ENCODE peak calls at places on chromosomes 6 and 20, in eight cellular contexts. P is left kidney; H is A549; R is stimulated activated CD4-positive, alpha-beta T cell treated with anti-CD3 and anti-CD28 coated beads, Interleukin-12 subunit alpha, Interleukin-12 subunit beta, amount 100 ng/mL, for 48 hours; O is astrocyte of the spinal cord; F is occipital lobe; T is effector memory CD8-positive, alpha-beta T cell; L is H54. Q is an unnamed sample.

GRCh38 chr6:137269347-137269746 is 50.2 kb upstream of the IFNGR1 start:
- DNase-seq in T (no peak), P (no peak), R (no peak), L (no peak), O (no peak), F (no peak), H (no peak), Q (no peak)

GRCh38 chr6:43129434-43130194 is 41.5 kb upstream of the SRF start:
- DNase-seq in O (no peak), P (peak), L (peak), R (no peak), F (no peak), T (no peak), H (peak), Q (no peak)

GRCh38 chr20:62296724-62297448 is 5.9 kb upstream of the ADRM1 start:
- DNase-seq in P (no peak), H (no peak), L (no peak), O (no peak), F (no peak), R (no peak), T (no peak), Q (no peak)

GRCh38 chr6:9520417-9521151 is 894.3 kb downstream of the TFAP2A start:
- DNase-seq in R (no peak), F (no peak), T (no peak), O (peak), H (peak), P (peak), L (no peak), Q (no peak)

GRCh38 chr20:43839793-43840199 is 74.9 kb upstream of the TOX2 start:
- DNase-seq in P (no peak), T (no peak), F (no peak), H (no peak), R (no peak), L (no peak), O (no peak), Q (no peak)

GRCh38 chr20:48794360-48794759 is 33.4 kb downstream of the PREX1 start:
- DNase-seq in H (no peak), O (no peak), L (no peak), T (no peak), F (peak), R (no peak), P (peak), Q (no peak)

GRCh38 chr20:53853451-53853713 is 217.0 kb downstream of the BCAS1 start:
- DNase-seq in L (no peak), T (no peak), O (no peak), H (no peak), F (no peak), P (no peak), R (no peak), Q (no peak)

GRCh38 chr6:148223424-148223842 is 119.2 kb upstream of the SASH1 start:
- DNase-seq in O (peak), H (no peak), T (no peak), R (no peak), P (no peak), L (no peak), F (no peak), Q (no peak)

GRCh38 chr6:79544939-79545450 is 7.8 kb upstream of the LCA5 start:
- DNase-seq in T (no peak), R (no peak), F (peak), L (peak), H (peak), P (peak), O (peak), Q (peak)

GRCh38 chr20:51966296-51966971 is 164.1 kb upstream of the SALL4 start:
- DNase-seq in P (peak), T (no peak), R (peak), H (peak), L (peak), F (peak), O (peak), Q (peak)

GRCh38 chr6:2434116-2434515 is 188.7 kb upstream of the GMDS start:
- DNase-seq in O (no peak), L (no peak), P (peak), F (no peak), T (no peak), R (no peak), H (no peak), Q (no peak)

GRCh38 chr6:125571207-125571740 is 178.2 kb upstream of the HEY2 start:
- DNase-seq in T (no peak), H (no peak), O (no peak), L (no peak), R (no peak), P (no peak), F (no peak), Q (no peak)

GRCh38 chr20:48971956-48972355 is 50.4 kb downstream of the ARFGEF2 start:
- DNase-seq in R (no peak), P (no peak), H (no peak), O (no peak), T (no peak), F (no peak), L (no peak), Q (no peak)

GRCh38 chr20:625360-625932 is 15.3 kb upstream of the TCF15 start:
- DNase-seq in R (no peak), H (no peak), L (no peak), F (no peak), P (no peak), T (no peak), O (no peak), Q (no peak)

GRCh38 chr6:35425284-35425683 is 26.9 kb upstream of the FANCE start:
- DNase-seq in L (peak), T (no peak), F (no peak), R (no peak), O (peak), H (no peak), P (no peak), Q (no peak)

GRCh38 chr6:101163611-101164010 is 229.9 kb upstream of the GRIK2 start:
- DNase-seq in F (no peak), O (no peak), P (peak), R (no peak), T (no peak), H (no peak), L (no peak), Q (no peak)

GRCh38 chr6:142284419-142284818 is 17.4 kb upstream of the ADGRG6 start:
- DNase-seq in T (no peak), H (no peak), P (no peak), L (no peak), F (no peak), O (no peak), R (no peak), Q (no peak)

GRCh38 chr6:127342296-127342945 is 988 bp downstream of the ECHDC1 start:
- DNase-seq in O (peak), L (no peak), F (no peak), R (no peak), H (peak), P (peak), T (no peak), Q (no peak)

GRCh38 chr6:113301651-113302050 is 555.5 kb upstream of the MARCKS start:
- DNase-seq in O (no peak), P (no peak), F (no peak), H (no peak), L (no peak), R (no peak), T (no peak), Q (no peak)

GRCh38 chr6:80197474-80197873 is 91.0 kb downstream of the BCKDHB start:
- DNase-seq in H (peak), F (peak), O (no peak), L (no peak), T (no peak), P (no peak), R (no peak), Q (no peak)

GRCh38 chr20:47220161-47220582 is 136.3 kb downstream of the ZMYND8 start:
- DNase-seq in T (peak), O (no peak), L (peak), P (peak), F (no peak), H (peak), R (peak), Q (no peak)

GRCh38 chr6:62516287-62517152 is 230.5 kb upstream of the KHDRBS2 start:
- DNase-seq in F (no peak), T (no peak), P (no peak), O (no peak), H (no peak), R (no peak), L (no peak), Q (no peak)

GRCh38 chr20:7754102-7754501 is 186.2 kb downstream of the HAO1 start:
- DNase-seq in P (no peak), O (peak), H (no peak), R (no peak), L (no peak), F (no peak), T (no peak), Q (no peak)

Q was measured in frontal cortex.